ENCODE peak calls at places on chromosomes 13 and 19, in five cellular contexts. Z is activated T-cell treated with anti-CD3 and anti-CD28 coated beads, Interleukin-2, amount 50 U/mL, for 72 hours; X is effector CD4-positive, alpha-beta T cell; P is H1; T is NCI-H1417. S is an unnamed sample.

GRCh38 chr19:50460161-50460765 is 16.0 kb upstream of the EMC10 start:
- DNase-seq in Z (peak), X (no peak), P (no peak), T (no peak), S (no peak)

GRCh38 chr13:33280550-33280905 is 5.0 kb downstream of the STARD13 start:
- DNase-seq in Z (no peak), X (no peak), P (no peak), T (no peak), S (no peak)

GRCh38 chr13:33611016-33611805 is 206.7 kb upstream of the RFC3 start:
- DNase-seq in Z (no peak), X (no peak), P (no peak), T (no peak), S (no peak)

GRCh38 chr19:7372810-7373209 is 24.1 kb downstream of the ARHGEF18 start:
- DNase-seq in Z (no peak), X (no peak), P (no peak), T (no peak), S (no peak)

GRCh38 chr19:2333027-2333806 is 4.7 kb downstream of the SPPL2B start:
- DNase-seq in Z (no peak), X (no peak), P (no peak), T (peak), S (no peak)

GRCh38 chr13:41352935-41353801 is 42.1 kb downstream of the NAA16 start:
- DNase-seq in Z (peak), X (peak), P (no peak), T (peak), S (peak)

GRCh38 chr13:46586766-46587509 is 34.0 kb downstream of the LRCH1 start:
- DNase-seq in Z (no peak), X (no peak), P (no peak), T (no peak), S (no peak)

GRCh38 chr13:112983428-112984196 is 14.6 kb downstream of the MCF2L start:
- DNase-seq in Z (no peak), X (no peak), P (no peak), T (peak), S (no peak)

GRCh38 chr19:17394891-17395415 is 957 bp upstream of the CCDC194 start:
- DNase-seq in Z (peak), X (peak), P (peak), T (no peak), S (no peak)

GRCh38 chr19:55461974-55462628 is 659 bp upstream of the ISOC2 start:
- DNase-seq in Z (no peak), X (no peak), P (no peak), T (no peak), S (no peak)

GRCh38 chr19:18460900-18461299 is 23.0 kb upstream of the ISYNA1 start:
- DNase-seq in Z (no peak), X (no peak), P (no peak), T (no peak), S (no peak)

GRCh38 chr13:75675421-75675820 is 39.3 kb downstream of the LMO7 start:
- DNase-seq in Z (no peak), X (no peak), P (no peak), T (no peak), S (no peak)

GRCh38 chr13:65300220-65300619 is 1929.9 kb downstream of the PCDH9 start:
- DNase-seq in Z (no peak), X (no peak), P (no peak), T (no peak), S (no peak)

GRCh38 chr13:90055121-90055520 is 1292.4 kb upstream of the MIR17HG start:
- DNase-seq in Z (no peak), X (no peak), P (no peak), T (no peak), S (no peak)

GRCh38 chr19:49799271-49799797 is 13.8 kb downstream of the FUZ start:
- DNase-seq in Z (no peak), X (no peak), P (no peak), T (no peak), S (no peak)

GRCh38 chr13:21945195-21945594 is 274.3 kb downstream of the FGF9 start:
- DNase-seq in Z (no peak), X (no peak), P (no peak), T (no peak), S (no peak)

GRCh38 chr13:66887088-66887487 is 343.0 kb downstream of the PCDH9 start:
- DNase-seq in Z (no peak), X (no peak), P (no peak), T (no peak), S (no peak)

GRCh38 chr19:47071731-47072130 is 23.3 kb upstream of the TMEM160 start:
- DNase-seq in Z (no peak), X (no peak), P (no peak), T (no peak), S (no peak)

S was measured in effector CD8-positive, alpha-beta T cell.